ENCODE peak calls at places on chromosome 2, in five cellular contexts. V, M, P, F and L are unnamed samples.

GRCh38 chr2:70089220-70089945 is 2.1 kb downstream of the PCBP1 start:
- DNase-seq in P (no peak), M (no peak), V (no peak), F (peak), L (peak)

GRCh38 chr2:7845332-7845731 is 836.5 kb upstream of the ID2 start:
- DNase-seq in M (no peak), P (no peak), V (peak), F (no peak), L (no peak)

GRCh38 chr2:39266139-39266805 is 22.5 kb upstream of the CDKL4 start:
- DNase-seq in V (peak), P (no peak), M (no peak), F (peak), L (no peak)

GRCh38 chr2:189933911-189934399 is 128.6 kb downstream of the MSTN start:
- DNase-seq in F (no peak), V (peak), M (no peak), P (no peak), L (no peak)

GRCh38 chr2:16664809-16665745 is 557 bp downstream of the CYRIA start:
- DNase-seq in V (no peak), F (no peak), M (peak), P (no peak), L (no peak)

GRCh38 chr2:185979546-185980071 is 241.0 kb downstream of the FSIP2 start:
- DNase-seq in V (no peak), F (no peak), M (no peak), P (peak), L (no peak)

GRCh38 chr2:235521844-235522243 is 28.0 kb downstream of the AGAP1 start:
- DNase-seq in F (no peak), V (no peak), M (no peak), P (no peak), L (no peak)

GRCh38 chr2:78408795-78409118 is 616.7 kb upstream of the REG3G start:
- DNase-seq in M (no peak), P (no peak), F (no peak), V (no peak), L (no peak)

GRCh38 chr2:230690439-230690838 is 22.2 kb upstream of the CAB39 start:
- DNase-seq in M (peak), V (peak), P (no peak), F (no peak), L (no peak)

GRCh38 chr2:168687314-168687713 is 115.1 kb upstream of the NOSTRIN start:
- DNase-seq in F (peak), P (no peak), V (peak), M (no peak), L (peak)

GRCh38 chr2:86223682-86224560 is 24.7 kb downstream of the MRPL35 start:
- DNase-seq in F (no peak), V (peak), M (no peak), P (no peak), L (peak)

GRCh38 chr2:7456762-7457161 is 539.5 kb downstream of the RNF144A start:
- DNase-seq in M (no peak), F (no peak), V (no peak), P (no peak), L (peak)

GRCh38 chr2:27442282-27442980 is at the start of gene KRTCAP3:
- DNase-seq in P (peak), F (no peak), M (peak), V (no peak), L (peak)

GRCh38 chr2:188751786-188752185 is 222.4 kb upstream of the COL3A1 start:
- DNase-seq in V (no peak), P (no peak), M (no peak), F (no peak), L (no peak)

GRCh38 chr2:23137161-23137560 is 247.8 kb upstream of the KLHL29 start:
- DNase-seq in V (no peak), P (no peak), M (no peak), F (no peak), L (no peak)

GRCh38 chr2:45839388-45840251 is 188.1 kb downstream of the PRKCE start:
- DNase-seq in F (no peak), M (no peak), P (no peak), V (peak), L (no peak)

DNA sequence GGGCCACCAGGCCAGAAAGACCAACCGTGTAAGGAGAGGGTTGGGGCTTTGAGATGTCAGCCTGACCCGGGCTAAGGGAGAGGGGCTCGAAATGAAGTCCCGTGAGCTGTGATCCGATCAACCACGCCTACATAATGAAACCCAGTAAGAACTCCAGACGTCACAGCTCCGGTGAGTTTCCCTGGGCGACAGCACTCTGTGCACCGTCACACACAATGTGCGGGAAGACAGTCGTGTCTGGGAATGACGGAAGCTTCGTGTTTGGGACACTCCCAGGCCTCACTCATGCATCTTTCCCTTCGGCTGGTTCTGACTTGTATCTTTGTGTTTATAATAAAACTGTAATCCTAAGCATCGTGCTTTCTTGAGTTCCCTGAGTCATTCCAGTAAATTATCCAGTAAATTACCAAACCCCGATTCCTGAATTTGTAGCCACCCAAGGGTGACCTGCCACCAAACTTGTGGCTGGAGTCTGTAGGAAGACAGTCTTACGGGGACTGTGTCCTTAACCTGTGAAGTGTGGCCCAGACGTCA is 44.2 kb downstream of the CYP27C1 start:
- DNase-seq in P (no peak), V (peak), M (peak), F (no peak), L (no peak)
- H3K9ac ChIP-seq in P (no peak), V (no peak), M (peak), F (no peak), L (no peak)

DNA sequence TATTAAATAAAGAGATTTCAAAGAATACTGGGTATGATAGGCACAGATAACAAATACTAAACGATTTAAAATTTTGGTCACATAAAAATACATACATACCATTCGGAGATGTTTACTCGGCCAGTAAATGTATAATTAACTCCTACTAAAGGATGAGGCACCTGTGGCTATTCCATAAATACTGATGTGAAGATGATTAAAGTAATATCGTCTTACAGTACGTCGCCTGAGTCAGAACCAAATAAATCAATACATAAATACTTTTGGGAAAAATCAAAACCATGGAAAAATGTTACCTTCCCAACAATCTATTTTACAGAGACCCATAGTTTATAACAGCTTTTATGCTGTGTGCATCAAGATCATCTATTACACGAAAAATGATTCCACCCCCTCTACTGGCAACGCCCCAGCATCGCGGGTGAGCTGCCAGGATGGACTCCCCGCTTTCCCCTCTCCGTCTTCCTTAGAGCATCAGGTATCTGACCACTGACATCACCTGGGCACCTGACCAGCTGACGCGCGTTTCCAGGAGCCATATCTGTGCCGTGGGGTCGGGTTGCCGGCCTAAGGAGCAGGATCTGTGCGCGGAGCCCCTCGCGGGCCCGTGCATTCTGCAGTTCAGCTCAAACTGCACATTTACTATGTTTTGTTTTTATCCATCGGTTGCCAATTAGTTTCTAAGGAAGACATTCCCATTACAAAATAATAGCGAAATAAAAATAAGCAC is 970 bp downstream of the ICA1L start:
- DNase-seq in F (peak), M (peak), P (peak), V (peak), L (peak)
- H3K9ac ChIP-seq in F (peak), M (peak), P (peak), V (peak), L (no peak)

DNA sequence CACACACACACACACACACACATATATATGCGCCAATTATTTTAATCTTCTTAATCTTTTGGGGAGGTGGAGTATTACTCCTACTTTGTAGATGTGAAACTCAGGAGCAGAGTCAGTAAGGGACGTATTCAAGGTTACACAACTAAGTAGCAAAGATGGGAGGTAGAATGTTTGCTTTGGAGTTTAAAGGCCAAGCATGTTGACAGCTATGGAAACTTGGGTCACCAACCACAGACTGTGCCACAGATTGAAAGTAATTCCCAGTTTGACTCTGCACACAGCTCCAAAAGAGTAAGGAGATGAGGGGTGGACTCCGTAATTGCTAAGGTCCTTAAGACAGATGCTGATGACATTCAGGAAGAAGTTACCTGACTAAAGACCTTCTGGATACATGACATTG is 124.8 kb upstream of the ITGB6 start:
- DNase-seq in P (no peak), M (no peak), V (no peak), F (no peak), L (no peak)
- H3K9ac ChIP-seq in P (no peak), M (no peak), V (no peak), F (no peak), L (no peak)

GRCh38 chr2:121455438-121455837 is 75.2 kb upstream of the RNU4ATAC start:
- DNase-seq in P (no peak), M (no peak), V (no peak), F (no peak), L (no peak)

GRCh38 chr2:121454549-121455090 is 76.1 kb upstream of the RNU4ATAC start:
- DNase-seq in M (no peak), V (no peak), P (no peak), F (no peak), L (no peak)

GRCh38 chr2:121451373-121451772 is 79.3 kb upstream of the RNU4ATAC start:
- DNase-seq in V (peak), F (no peak), P (no peak), M (no peak), L (no peak)

GRCh38 chr2:121456325-121456724 is 74.4 kb upstream of the RNU4ATAC start:
- DNase-seq in P (no peak), V (no peak), F (no peak), M (no peak), L (no peak)
- H3K9ac ChIP-seq in P (no peak), V (no peak), F (no peak), M (no peak), L (no peak)

DNA sequence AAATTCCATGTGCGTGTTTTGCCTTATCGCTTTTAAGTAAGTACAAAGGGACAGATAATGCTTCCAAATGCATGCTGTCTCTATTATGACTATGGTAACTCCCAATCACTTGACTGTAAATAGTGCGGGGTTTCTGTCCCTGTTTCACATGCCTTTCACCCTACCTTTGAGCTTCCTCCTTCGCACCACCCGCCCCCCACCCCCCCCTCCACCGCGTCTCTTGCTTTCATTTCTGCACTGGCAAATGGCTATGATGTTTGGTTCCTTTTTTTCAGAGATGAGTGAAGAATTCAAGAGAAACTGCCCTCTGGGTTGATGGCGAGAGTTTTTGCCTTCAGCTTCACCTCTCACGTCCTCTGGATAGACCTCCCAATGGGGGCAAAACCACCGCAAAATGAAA is 25.0 kb upstream of the SPP2 start:
- DNase-seq in V (no peak), M (no peak), F (peak), P (no peak), L (no peak)
- H3K9ac ChIP-seq in V (peak), M (no peak), F (peak), P (no peak), L (no peak)

GRCh38 chr2:10327896-10328666 is 25.4 kb downstream of the HPCAL1 start:
- DNase-seq in M (peak), V (no peak), F (no peak), P (no peak), L (no peak)

GRCh38 chr2:10330700-10331032 is 28.0 kb downstream of the HPCAL1 start:
- DNase-seq in F (no peak), M (no peak), V (no peak), P (no peak), L (no peak)

GRCh38 chr2:10328667-10329583 is 26.2 kb downstream of the HPCAL1 start:
- DNase-seq in F (no peak), M (no peak), V (no peak), P (no peak), L (no peak)

GRCh38 chr2:10329880-10330699 is 27.4 kb downstream of the HPCAL1 start:
- DNase-seq in P (peak), F (no peak), V (peak), M (no peak), L (no peak)

DNA sequence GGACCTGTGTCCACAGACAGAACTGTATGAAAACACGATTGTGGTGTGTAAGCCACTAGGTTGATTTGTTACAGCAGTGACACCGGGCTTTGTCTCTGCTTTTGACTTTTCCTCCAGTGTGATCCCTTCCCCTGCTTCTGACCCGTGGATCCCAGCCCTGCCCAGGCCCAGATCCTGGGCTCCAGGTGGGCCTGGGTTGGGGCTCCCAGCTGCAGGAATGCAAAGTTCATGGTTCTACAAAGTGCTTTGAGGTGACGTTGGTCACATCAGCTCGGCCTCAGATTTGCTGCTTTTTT is 26.8 kb downstream of the HPCAL1 start:
- DNase-seq in M (no peak), V (no peak), F (no peak), P (no peak), L (no peak)
- H3K9ac ChIP-seq in M (peak), V (no peak), F (no peak), P (peak), L (no peak)

GRCh38 chr2:98828369-98828744 is 97.4 kb upstream of the MGAT4A start:
- DNase-seq in M (no peak), P (no peak), F (no peak), V (no peak), L (no peak)
- H3K9ac ChIP-seq in M (no peak), P (no peak), F (no peak), V (no peak), L (no peak)